ENCODE peak calls at places on chromosomes 7 and 10, in eight cellular contexts. Z is HL-60; D is tibial nerve; L is RWPE2; U is CD8-positive, alpha-beta memory T cell; P is heart right ventricle; W is pancreas; V is skeletal muscle cell. Q is an unnamed sample.
A peak's percentile ranks its signal among the peaks of the same experiment; 100 is the strongest.

GRCh38 chr10:106930751-106931150 is 233.8 kb downstream of the SORCS1 start:
- DNase-seq in Z (no peak), D (no peak), L (no peak), U (no peak), P (no peak), W (no peak), V (no peak), Q (no peak)

GRCh38 chr7:80374321-80374720 is 137.5 kb downstream of the GNAT3 start:
- DNase-seq in Z (no peak), D (no peak), L (no peak), U (no peak), P (no peak), W (no peak), V (no peak), Q (no peak)

GRCh38 chr7:38242814-38243213 is 30.6 kb downstream of the TARP start:
- DNase-seq in Z (no peak), D (no peak), L (no peak), U (no peak), P (no peak), W (no peak), V (no peak), Q (no peak)

GRCh38 chr10:123275183-123275549 is 121.0 kb downstream of the BUB3 start:
- DNase-seq in Z (no peak), D (no peak), L (no peak), U (no peak), P (no peak), W (no peak), V (no peak), Q (no peak)

GRCh38 chr7:144384071-144384470 is 19.4 kb downstream of the NOBOX start:
- DNase-seq in Z (no peak), D (no peak), L (no peak), U (no peak), P (no peak), W (no peak), V (no peak), Q (no peak)

GRCh38 chr10:78781251-78781913 is 287.4 kb upstream of the ZMIZ1 start:
- DNase-seq in Z (no peak), D (no peak), L (peak; percentile 29), U (no peak), P (no peak), W (no peak), V (no peak), Q (no peak)

GRCh38 chr10:102649770-102650654 is 5.7 kb downstream of the TRIM8 start:
- DNase-seq in Z (no peak), D (no peak), L (peak; percentile 65), U (no peak), P (no peak), W (no peak), V (no peak), Q (no peak)

GRCh38 chr10:132876967-132877366 is 65.4 kb downstream of the CFAP46 start:
- DNase-seq in Z (no peak), D (peak; percentile 4), L (peak; percentile 34), U (no peak), P (peak; percentile 1), W (no peak), V (no peak), Q (no peak)

GRCh38 chr10:17122052-17122451 is 7.6 kb downstream of the CUBN start:
- DNase-seq in Z (no peak), D (no peak), L (no peak), U (no peak), P (no peak), W (no peak), V (no peak), Q (no peak)

GRCh38 chr7:113159746-113160339 is 41.5 kb upstream of the SMIM30 start:
- DNase-seq in Z (peak; percentile 24), D (no peak), L (no peak), U (no peak), P (no peak), W (peak; percentile 4), V (no peak), Q (no peak)

GRCh38 chr7:76222839-76223238 is 21.1 kb downstream of the SRRM3 start:
- DNase-seq in Z (no peak), D (no peak), L (no peak), U (no peak), P (no peak), W (no peak), V (no peak), Q (no peak)

GRCh38 chr10:27959093-27959715 is 39.7 kb downstream of the ODAD2 start:
- DNase-seq in Z (no peak), D (no peak), L (no peak), U (no peak), P (no peak), W (no peak), V (no peak), Q (no peak)

GRCh38 chr10:43206391-43207235 is 60.3 kb downstream of the RASGEF1A start:
- DNase-seq in Z (no peak), D (peak; percentile 7), L (peak; percentile 46), U (peak; percentile 32), P (no peak), W (no peak), V (no peak), Q (no peak)

GRCh38 chr7:107667341-107667740 is 6.7 kb downstream of the SLC26A4 start:
- DNase-seq in Z (no peak), D (no peak), L (no peak), U (no peak), P (no peak), W (no peak), V (no peak), Q (no peak)

GRCh38 chr10:49115796-49116508 is 630 bp upstream of the VSTM4 start:
- DNase-seq in Z (no peak), D (no peak), L (no peak), U (no peak), P (no peak), W (no peak), V (no peak), Q (no peak)
- H3K4me3 ChIP-seq in Z (no peak overlapping the region), D (no peak overlapping the region), L (no peak overlapping the region), U (no peak overlapping the region), P (peak overlapping the region; percentile 53), W (no peak overlapping the region), V (peak overlapping the region; percentile 35), Q (peak overlapping the region; percentile 55)

GRCh38 chr10:128221128-128221527 is 94.9 kb upstream of the MKI67 start:
- DNase-seq in Z (no peak), D (no peak), L (no peak), U (no peak), P (no peak), W (no peak), V (no peak), Q (no peak)
- H3K4me3 ChIP-seq in Z (no peak overlapping the region), D (no peak overlapping the region), L (no peak overlapping the region), U (no peak overlapping the region), P (no peak overlapping the region), W (no peak overlapping the region), V (no peak overlapping the region), Q (no peak overlapping the region)

GRCh38 chr10:52453501-52453900 is 139.4 kb downstream of the DKK1 start:
- DNase-seq in Z (no peak), D (no peak), L (no peak), U (no peak), P (no peak), W (no peak), V (no peak), Q (no peak)
- H3K4me3 ChIP-seq in Z (no peak overlapping the region), D (no peak overlapping the region), L (peak overlapping the region; percentile 43), U (no peak overlapping the region), P (no peak overlapping the region), W (no peak overlapping the region), V (no peak overlapping the region), Q (no peak overlapping the region)

DNA sequence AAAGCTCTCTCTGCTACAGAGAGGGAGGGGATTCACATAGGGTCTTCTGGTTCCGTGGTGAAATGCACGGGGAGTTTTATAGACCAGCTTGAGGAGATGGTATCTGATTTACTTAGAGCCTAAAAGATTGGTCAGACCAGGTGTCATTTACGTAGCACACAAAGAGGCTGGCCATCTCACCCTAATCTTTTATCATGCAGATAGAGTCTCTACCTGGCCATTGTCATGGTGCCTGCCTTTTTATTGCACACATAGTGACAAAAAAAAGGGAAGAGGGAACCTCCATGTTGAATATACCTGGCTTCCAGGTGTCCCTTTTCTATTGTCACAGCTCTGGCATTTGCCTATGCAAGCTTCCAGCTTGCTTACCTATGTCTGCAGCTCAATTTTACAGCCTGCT is 1456.1 kb downstream of the GATA3 start:
- DNase-seq in Z (no peak), D (no peak), L (no peak), U (no peak), P (no peak), W (no peak), V (no peak), Q (no peak)
- H3K4me3 ChIP-seq in Z (no peak overlapping the region), D (no peak overlapping the region), L (no peak overlapping the region), U (no peak overlapping the region), P (no peak overlapping the region), W (no peak overlapping the region), V (no peak overlapping the region), Q (no peak overlapping the region)

GRCh38 chr10:6558759-6559429 is 21.2 kb downstream of the PRKCQ start:
- DNase-seq in Z (no peak), D (no peak), L (no peak), U (peak; percentile 58), P (no peak), W (no peak), V (no peak), Q (no peak)
- H3K4me3 ChIP-seq in Z (no peak overlapping the region), D (no peak overlapping the region), L (no peak overlapping the region), U (no peak overlapping the region), P (no peak overlapping the region), W (no peak overlapping the region), V (no peak overlapping the region), Q (no peak overlapping the region)

GRCh38 chr10:88943778-88944177 is 8.8 kb downstream of the ACTA2 start:
- DNase-seq in Z (no peak), D (no peak), L (no peak), U (no peak), P (no peak), W (no peak), V (no peak), Q (no peak)
- H3K4me3 ChIP-seq in Z (no peak overlapping the region), D (no peak overlapping the region), L (no peak overlapping the region), U (no peak overlapping the region), P (no peak overlapping the region), W (no peak overlapping the region), V (no peak overlapping the region), Q (no peak overlapping the region)

DNA sequence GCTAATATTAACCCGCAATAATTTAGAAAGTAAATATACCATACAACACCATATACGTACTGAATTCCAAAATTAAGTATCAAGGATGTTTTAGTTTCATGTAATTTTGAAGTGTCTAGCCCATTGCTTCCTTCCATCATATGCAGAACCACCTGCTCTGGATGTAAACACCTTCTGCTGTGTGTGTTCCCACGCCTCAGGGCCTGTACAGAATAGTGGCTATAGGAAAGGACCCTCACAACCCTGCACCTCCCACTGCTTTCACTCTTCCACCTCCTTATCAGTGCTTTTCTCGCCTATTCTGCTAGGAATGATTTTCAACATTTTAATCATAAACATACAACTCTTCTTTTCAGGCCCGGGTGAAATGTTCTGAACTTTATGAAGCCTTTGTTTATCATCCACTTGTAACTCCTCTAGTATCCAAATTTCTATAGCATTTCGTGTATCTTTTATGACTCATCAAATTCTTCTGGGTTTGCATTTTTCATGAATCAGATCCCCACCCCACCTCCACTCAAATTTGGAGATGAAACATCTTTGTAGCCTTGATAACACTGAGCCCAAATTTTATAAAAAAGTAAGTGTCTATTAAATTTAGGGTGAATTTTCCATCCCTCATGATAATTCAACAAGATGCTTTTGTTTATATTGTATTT is 1106.8 kb upstream of the C7orf33 start:
- DNase-seq in Z (no peak), D (no peak), L (no peak), U (no peak), P (no peak), W (no peak), V (no peak), Q (no peak)
- H3K4me3 ChIP-seq in Z (no peak overlapping the region), D (no peak overlapping the region), L (no peak overlapping the region), U (no peak overlapping the region), P (no peak overlapping the region), W (no peak overlapping the region), V (no peak overlapping the region), Q (no peak overlapping the region)

GRCh38 chr7:45575501-45576248 is 1.5 kb downstream of the ADCY1 start:
- DNase-seq in Z (no peak), D (no peak), L (no peak), U (no peak), P (no peak), W (no peak), V (no peak), Q (no peak)
- H3K4me3 ChIP-seq in Z (no peak overlapping the region), D (peak overlapping the region; percentile 28), L (no peak overlapping the region), U (no peak overlapping the region), P (peak overlapping the region; percentile 68), W (peak overlapping the region; percentile 68), V (no peak overlapping the region), Q (peak overlapping the region; percentile 59)